ENCODE peak calls at places on chromosome 19, in nine cellular contexts. D is transverse colon, B is HFFc6, L is fibroblast of pulmonary artery, I is pancreas, W is epithelial cell of esophagus, T is thoracic aorta, X is astrocyte, F is lower lobe of right lung. J is an unnamed sample.

GRCh38 chr19:52248256-52248655 is 21.1 kb upstream of the ZNF766 start:
- DNase-seq in D (peak), W (peak), B (peak), X (no peak), T (no peak), F (peak), L (peak), I (peak), J (no peak)

GRCh38 chr19:55519461-55520311 is 17.2 kb downstream of the SBK2 start:
- DNase-seq in F (no peak), D (no peak), T (no peak), X (peak), B (peak), L (peak), I (no peak), W (peak), J (no peak)

GRCh38 chr19:49425922-49426592 is 869 bp downstream of the GFY start:
- DNase-seq in I (no peak), D (no peak), F (no peak), B (no peak), T (no peak), X (no peak), L (no peak), W (no peak), J (no peak)

GRCh38 chr19:355134-355533 is 10.5 kb upstream of the MIER2 start:
- DNase-seq in B (no peak), D (no peak), W (peak), T (no peak), L (no peak), F (no peak), X (no peak), I (no peak), J (no peak)

GRCh38 chr19:4689403-4689802 is 19.3 kb upstream of the MYDGF start:
- DNase-seq in W (no peak), X (no peak), T (no peak), B (no peak), I (no peak), L (no peak), D (no peak), F (no peak), J (no peak)

GRCh38 chr19:13506550-13506878 is 235 bp upstream of the CACNA1A start:
- DNase-seq in L (no peak), W (no peak), B (no peak), I (no peak), T (no peak), D (no peak), F (no peak), X (no peak), J (no peak)

GRCh38 chr19:35458192-35458591 is 10.1 kb downstream of the FFAR2 start:
- DNase-seq in D (no peak), W (no peak), T (no peak), I (no peak), L (no peak), F (no peak), B (no peak), X (no peak), J (no peak)

GRCh38 chr19:43337737-43338136 is 15.7 kb upstream of the CD177 start:
- DNase-seq in I (no peak), B (no peak), X (no peak), T (no peak), D (peak), F (no peak), W (peak), L (no peak), J (no peak)

GRCh38 chr19:44694184-44694579 is 4.8 kb upstream of the CEACAM16 start:
- DNase-seq in B (no peak), I (no peak), T (no peak), L (no peak), D (no peak), X (no peak), F (no peak), W (no peak), J (no peak)

GRCh38 chr19:3243851-3244700 is 19.6 kb downstream of the CELF5 start:
- DNase-seq in W (peak), T (no peak), I (no peak), F (no peak), L (peak), B (peak), D (peak), X (peak), J (no peak)

GRCh38 chr19:51978882-51979281 is 7.8 kb downstream of the ZNF350 start:
- DNase-seq in W (no peak), B (no peak), I (no peak), L (no peak), F (no peak), D (no peak), T (no peak), X (no peak), J (no peak)

GRCh38 chr19:29860492-29860891 is 48.7 kb downstream of the CCNE1 start:
- DNase-seq in X (no peak), L (no peak), W (no peak), T (no peak), F (no peak), D (no peak), I (no peak), B (peak), J (no peak)

GRCh38 chr19:55663846-55664536 is 9.2 kb downstream of the U2AF2 start:
- DNase-seq in B (no peak), L (no peak), D (no peak), W (no peak), I (no peak), X (no peak), T (no peak), F (no peak), J (no peak)

GRCh38 chr19:7255631-7256030 is 38.6 kb downstream of the INSR start:
- DNase-seq in B (no peak), X (no peak), D (no peak), I (no peak), T (no peak), L (no peak), F (no peak), W (no peak), J (no peak)

GRCh38 chr19:2663920-2664571 is 38.4 kb downstream of the GNG7 start:
- DNase-seq in F (no peak), B (no peak), W (no peak), D (peak), X (no peak), I (no peak), L (no peak), T (no peak), J (no peak)

GRCh38 chr19:10408511-10409291 is 5.4 kb upstream of the CDC37 start:
- DNase-seq in F (peak), T (no peak), L (no peak), B (no peak), X (no peak), W (no peak), I (no peak), D (peak), J (no peak)

GRCh38 chr19:4057913-4058695 is 8.6 kb downstream of the ZBTB7A start:
- DNase-seq in X (peak), D (peak), I (peak), T (peak), W (peak), B (peak), L (peak), F (peak), J (no peak)

GRCh38 chr19:32316034-32316433 is 29.4 kb upstream of the ZNF507 start:
- DNase-seq in X (no peak), W (no peak), I (no peak), B (no peak), L (no peak), T (no peak), F (no peak), D (no peak), J (no peak)

GRCh38 chr19:32313866-32314265 is 31.5 kb upstream of the ZNF507 start:
- DNase-seq in F (no peak), B (no peak), T (no peak), L (peak), X (no peak), D (no peak), W (no peak), I (no peak), J (no peak)

GRCh38 chr19:32322541-32322940 is 22.9 kb upstream of the ZNF507 start:
- DNase-seq in F (no peak), W (peak), I (no peak), D (peak), X (no peak), L (no peak), B (no peak), T (no peak), J (peak)

GRCh38 chr19:32317045-32317444 is 28.4 kb upstream of the ZNF507 start:
- DNase-seq in I (no peak), D (no peak), X (no peak), W (no peak), F (no peak), B (no peak), L (no peak), T (no peak), J (no peak)

DNA sequence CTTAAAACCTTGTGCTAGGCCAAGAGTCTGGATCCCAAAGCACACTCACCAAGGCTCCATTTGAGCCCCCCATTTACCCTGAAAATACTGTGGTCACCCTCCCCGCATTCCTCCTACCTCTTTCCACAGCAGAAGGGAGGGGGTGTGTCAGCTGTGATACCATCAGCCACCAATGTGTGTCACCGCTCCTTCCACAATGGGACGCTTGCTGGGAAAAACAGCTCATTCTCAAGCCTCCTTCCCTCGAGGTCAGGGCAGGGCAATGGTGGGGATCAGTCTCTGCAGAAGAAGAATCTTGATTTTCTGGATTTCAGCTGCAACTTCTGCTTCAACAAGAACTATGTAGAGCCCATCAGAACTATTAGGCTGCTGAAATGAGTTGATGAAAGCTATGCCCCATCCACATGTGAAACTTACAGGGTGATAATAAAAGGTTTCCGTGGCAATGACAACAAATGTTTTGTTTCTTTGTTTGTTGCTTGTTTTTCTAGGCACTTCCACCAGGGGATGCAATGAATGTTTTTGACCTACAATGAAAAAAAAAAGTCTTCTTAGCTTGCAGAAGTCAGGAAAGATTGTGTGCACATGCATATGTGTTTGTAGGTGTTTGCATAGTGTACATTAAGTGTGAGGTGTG is 26.4 kb upstream of the ZNF507 start:
- DNase-seq in I (no peak), T (no peak), W (peak), X (no peak), L (peak), B (no peak), D (no peak), F (no peak), J (no peak)
- TF ChIP-seq CTCF in I (peak), T (no peak), W (peak), X (no peak), L (peak), B (peak), D (peak), F (peak), J (peak)

DNA sequence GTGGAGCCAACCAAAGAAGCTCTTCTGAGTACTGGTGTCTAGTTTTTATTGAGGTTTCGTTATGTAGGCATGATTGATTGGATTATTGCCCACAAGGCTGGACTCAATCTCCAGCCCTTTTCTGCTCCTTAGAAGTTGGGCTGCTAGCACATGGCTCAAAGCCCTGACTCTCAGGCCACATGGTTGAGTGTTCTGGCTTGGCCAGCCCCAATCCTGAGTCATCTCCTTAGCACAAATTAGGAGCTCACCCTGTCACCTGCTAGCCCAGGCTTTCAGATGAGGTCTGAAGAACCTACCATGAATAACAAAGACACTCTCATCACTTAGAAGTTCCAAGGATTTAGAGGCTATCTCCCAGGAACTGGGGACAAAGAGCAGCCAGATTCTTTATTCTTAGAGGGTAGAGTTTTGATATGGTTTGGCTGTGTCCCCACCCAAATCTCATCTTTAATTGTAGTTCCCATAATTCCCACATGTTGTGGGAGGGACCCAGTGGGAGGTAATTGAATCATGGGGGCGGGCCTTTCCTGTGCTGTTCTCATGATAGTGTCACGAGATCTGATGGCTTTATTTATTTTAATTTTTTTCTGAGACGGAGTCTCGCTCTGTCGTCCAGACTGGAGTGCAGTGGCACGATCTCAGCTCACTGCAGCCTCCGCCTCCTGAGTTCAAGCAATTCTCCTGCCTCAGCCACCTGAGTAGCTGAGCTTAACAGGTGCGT is 11.3 kb downstream of the DPY19L3 start:
- DNase-seq in D (no peak), T (no peak), I (no peak), F (no peak), X (peak), B (no peak), W (peak), L (no peak), J (no peak)
- TF ChIP-seq CTCF in D (no peak), T (no peak), I (no peak), F (no peak), X (no peak), B (no peak), W (no peak), L (no peak), J (no peak)

GRCh38 chr19:41921280-41922219 is 6.7 kb downstream of the ERFL start:
- DNase-seq in X (no peak), D (no peak), W (no peak), I (no peak), F (no peak), T (no peak), B (no peak), L (no peak), J (no peak)
- TF ChIP-seq CTCF in X (no peak), D (no peak), W (no peak), I (no peak), F (no peak), T (no peak), B (no peak), L (no peak), J (no peak)

GRCh38 chr19:8697671-8698432 is 743 bp downstream of the ACTL9 start:
- DNase-seq in F (no peak), D (no peak), L (no peak), W (no peak), T (no peak), X (no peak), B (no peak), I (no peak), J (peak)
- TF ChIP-seq CTCF in F (no peak), D (no peak), L (no peak), W (no peak), T (no peak), X (no peak), B (no peak), I (no peak), J (peak)

GRCh38 chr19:48321622-48322591 is 3.4 kb upstream of the EMP3 start:
- DNase-seq in B (peak), D (peak), T (peak), I (peak), W (peak), X (peak), L (peak), F (peak), J (peak)
- TF ChIP-seq CTCF in B (peak), D (no peak), T (no peak), I (no peak), W (no peak), X (no peak), L (no peak), F (peak), J (peak)

GRCh38 chr19:20565321-20566018 is at the start of gene ZNF737:
- DNase-seq in X (peak), B (peak), W (peak), L (peak), D (peak), F (peak), T (peak), I (peak), J (peak)
- TF ChIP-seq CTCF in X (no peak), B (peak), W (peak), L (peak), D (peak), F (no peak), T (peak), I (no peak), J (peak)

DNA sequence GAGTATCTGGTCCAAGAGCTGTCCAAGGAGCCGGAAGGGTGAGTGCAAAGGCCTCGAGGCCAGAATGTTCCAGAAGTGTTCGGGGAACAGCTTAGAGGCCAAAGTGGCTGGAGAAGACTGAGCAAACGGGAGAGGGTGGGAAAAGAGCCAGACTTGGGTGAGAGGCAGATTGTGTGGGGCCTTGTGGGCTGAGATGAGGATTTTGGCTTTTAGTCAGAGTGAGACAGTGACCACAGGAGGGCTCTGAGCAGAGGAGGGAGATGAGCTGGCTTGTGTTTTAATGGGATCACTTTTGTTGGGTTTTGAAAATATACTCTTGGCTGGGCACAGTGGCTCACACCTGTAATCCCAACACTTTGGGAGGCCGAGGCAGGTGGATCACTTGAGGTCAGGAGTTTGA is 5.6 kb downstream of the NANOS2 start:
- DNase-seq in D (no peak), I (no peak), W (no peak), L (no peak), B (peak), X (no peak), F (no peak), T (no peak), J (no peak)
- TF ChIP-seq CTCF in D (no peak), I (no peak), W (no peak), L (no peak), B (no peak), X (no peak), F (no peak), T (no peak), J (no peak)

DNA sequence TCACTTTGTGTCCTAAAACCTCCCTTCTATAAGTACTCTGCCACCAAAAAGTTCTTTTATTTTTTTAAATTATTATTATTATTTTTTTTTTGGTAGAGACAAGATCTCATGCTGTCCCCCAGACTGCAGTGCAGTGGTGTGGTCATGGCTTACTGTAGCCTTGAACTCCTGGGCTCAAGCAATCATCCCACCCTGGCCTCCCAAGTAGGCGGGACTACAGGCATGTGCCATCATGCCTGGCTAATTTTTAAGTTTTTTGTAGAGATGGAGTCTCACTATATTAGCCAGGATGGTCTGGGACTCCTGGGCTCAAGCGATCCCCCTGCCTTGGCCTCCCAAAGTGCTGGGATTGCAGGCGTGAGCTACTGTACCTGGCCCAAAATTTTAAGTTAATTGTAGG is 29.1 kb upstream of the GPI start:
- DNase-seq in T (no peak), F (no peak), X (no peak), L (no peak), I (no peak), W (no peak), B (no peak), D (no peak), J (no peak)
- TF ChIP-seq CTCF in T (no peak), F (no peak), X (no peak), L (no peak), I (no peak), W (no peak), B (no peak), D (no peak), J (no peak)

GRCh38 chr19:18074192-18074591 is 12.5 kb downstream of the IL12RB1 start:
- DNase-seq in F (no peak), L (no peak), X (no peak), I (no peak), W (no peak), T (no peak), D (no peak), B (no peak), J (no peak)
- TF ChIP-seq CTCF in F (no peak), L (no peak), X (no peak), I (no peak), W (no peak), T (no peak), D (no peak), B (peak), J (peak)

GRCh38 chr19:40662925-40663711 is 27.3 kb downstream of the NUMBL start:
- DNase-seq in T (peak), W (peak), X (peak), L (peak), F (peak), D (peak), B (peak), I (peak), J (peak)
- TF ChIP-seq CTCF in T (peak), W (no peak), X (no peak), L (peak), F (peak), D (peak), B (peak), I (peak), J (peak)

J was measured in type B pancreatic cell.